ENCODE peak calls at places on chromosome 19, in six cellular contexts. S, E, Q, W, X and N are unnamed samples.

GRCh38 chr19:1990230-1991017 is 25.1 kb downstream of the BTBD2 start:
- DNase-seq in Q (no peak), X (no peak), E (no peak), S (no peak), W (no peak), N (no peak)

GRCh38 chr19:40256511-40256910 is 28.6 kb downstream of the AKT2 start:
- DNase-seq in S (no peak), Q (no peak), X (no peak), E (no peak), W (no peak), N (no peak)

GRCh38 chr19:46404884-46405658 is 8.3 kb downstream of the CCDC8 start:
- DNase-seq in W (no peak), S (no peak), Q (no peak), E (peak), X (no peak), N (no peak)

GRCh38 chr19:16814526-16815100 is 14.6 kb upstream of the SIN3B start:
- DNase-seq in W (no peak), S (no peak), E (no peak), Q (no peak), X (no peak), N (no peak)

GRCh38 chr19:36073121-36073876 is 18.6 kb downstream of the WDR62 start:
- DNase-seq in Q (no peak), X (no peak), S (no peak), E (no peak), W (no peak), N (no peak)

GRCh38 chr19:18716857-18717256 is 33.4 kb downstream of the CRTC1 start:
- DNase-seq in Q (no peak), E (no peak), S (no peak), X (no peak), W (no peak), N (no peak)

GRCh38 chr19:14580623-14581237 is 2.2 kb upstream of the CLEC17A start:
- DNase-seq in W (no peak), X (no peak), E (no peak), S (no peak), Q (no peak), N (no peak)

GRCh38 chr19:28737021-28737525 is 475.9 kb downstream of the UQCRFS1 start:
- DNase-seq in X (no peak), Q (no peak), W (peak), S (peak), E (peak), N (no peak)

GRCh38 chr19:21023901-21024300 is 3.4 kb downstream of the ZNF430 start:
- DNase-seq in E (no peak), S (peak), Q (no peak), X (no peak), W (peak), N (no peak)

GRCh38 chr19:55373993-55374757 is 2.5 kb upstream of the TMEM190 start:
- DNase-seq in Q (no peak), E (no peak), S (no peak), X (no peak), W (peak), N (no peak)